ENCODE peak calls at places on chromosomes 3 and 15, in six cellular contexts. N, V, O, J, U and Z are unnamed samples.

GRCh38 chr3:149790265-149790664 is 2.1 kb downstream of the ANKUB1 start:
- DNase-seq in O (no peak), U (no peak), J (peak), N (no peak), V (no peak), Z (no peak)

GRCh38 chr3:194543550-194543949 is 56.7 kb upstream of the ATP13A3 start:
- DNase-seq in U (no peak), O (no peak), J (no peak), N (no peak), V (no peak), Z (no peak)

GRCh38 chr3:57691411-57692133 is 1.3 kb downstream of the DENND6A start:
- DNase-seq in V (peak), J (no peak), O (no peak), U (peak), N (no peak), Z (no peak)

GRCh38 chr15:67373266-67373665 is 118.7 kb downstream of the IQCH start:
- DNase-seq in J (no peak), V (no peak), U (no peak), O (no peak), N (no peak), Z (no peak)

GRCh38 chr15:23402544-23402943 is 44.5 kb downstream of the GOLGA6L2 start:
- DNase-seq in U (no peak), N (no peak), J (no peak), O (no peak), V (no peak), Z (no peak)

GRCh38 chr15:54373332-54373731 is 395.1 kb downstream of the UNC13C start:
- DNase-seq in N (no peak), O (no peak), U (no peak), J (no peak), V (no peak), Z (no peak)

GRCh38 chr15:58307313-58307961 is 124.4 kb upstream of the LIPC start:
- DNase-seq in V (peak), U (peak), N (no peak), O (no peak), J (no peak), Z (no peak)

GRCh38 chr3:71973337-71974030 is 188.5 kb upstream of the PROK2 start:
- DNase-seq in O (no peak), J (no peak), V (no peak), N (no peak), U (no peak), Z (no peak)

GRCh38 chr3:69842789-69843188 is 103.5 kb downstream of the MITF start:
- DNase-seq in N (no peak), O (no peak), V (no peak), U (no peak), J (no peak), Z (no peak)

GRCh38 chr15:55738715-55739114 is 4.2 kb downstream of the PRTG start:
- DNase-seq in O (no peak), V (no peak), N (no peak), U (no peak), J (no peak), Z (no peak)

GRCh38 chr15:98567951-98568350 is 80.4 kb upstream of the IGF1R start:
- DNase-seq in V (peak), O (no peak), N (no peak), J (no peak), U (no peak), Z (no peak)

GRCh38 chr15:98570119-98570518 is 78.2 kb upstream of the IGF1R start:
- DNase-seq in J (no peak), V (no peak), N (no peak), U (no peak), O (no peak), Z (no peak)

GRCh38 chr15:98565566-98565965 is 82.8 kb upstream of the IGF1R start:
- DNase-seq in V (no peak), O (no peak), U (no peak), N (no peak), J (no peak), Z (no peak)

GRCh38 chr15:98568382-98569017 is 79.8 kb upstream of the IGF1R start:
- DNase-seq in U (no peak), V (peak), J (peak), N (no peak), O (no peak), Z (no peak)
- TF ChIP-seq CTCF in U (no peak), V (peak), J (peak), N (no peak), O (peak), Z (peak)

GRCh38 chr3:141114816-141115458 is 63.8 kb downstream of the SPSB4 start:
- DNase-seq in J (peak), V (no peak), U (no peak), O (no peak), N (no peak), Z (peak)
- TF ChIP-seq CTCF in J (no peak), V (no peak), U (peak), O (peak), N (no peak), Z (peak)

DNA sequence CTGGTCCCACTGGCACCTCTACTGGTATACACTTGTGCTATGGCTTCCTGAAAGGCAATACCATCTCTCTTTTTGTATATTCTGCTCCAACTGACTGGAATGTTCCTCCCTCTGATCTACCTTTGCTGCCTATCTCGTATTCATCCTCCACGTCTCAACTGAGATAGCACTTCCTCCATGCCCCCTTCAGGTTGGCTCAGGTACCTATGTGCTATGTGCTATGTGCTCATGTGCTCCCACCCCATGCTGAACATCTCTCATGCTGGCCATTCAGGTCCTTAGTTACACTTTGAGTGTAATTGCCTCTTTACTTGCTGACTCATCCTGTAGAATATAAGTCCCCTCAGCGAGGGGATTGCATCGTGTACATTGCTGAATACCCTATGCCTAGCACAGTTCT is 156.9 kb downstream of the SOX2 start:
- DNase-seq in V (no peak), J (no peak), N (no peak), U (no peak), O (no peak), Z (no peak)
- TF ChIP-seq CTCF in V (no peak), J (no peak), N (no peak), U (no peak), O (no peak), Z (no peak)

GRCh38 chr3:46271910-46272309 is 29.6 kb downstream of the CCR3 start:
- DNase-seq in O (no peak), J (no peak), V (no peak), N (no peak), U (no peak), Z (no peak)
- TF ChIP-seq CTCF in O (no peak), J (no peak), V (no peak), N (no peak), U (no peak), Z (no peak)

DNA sequence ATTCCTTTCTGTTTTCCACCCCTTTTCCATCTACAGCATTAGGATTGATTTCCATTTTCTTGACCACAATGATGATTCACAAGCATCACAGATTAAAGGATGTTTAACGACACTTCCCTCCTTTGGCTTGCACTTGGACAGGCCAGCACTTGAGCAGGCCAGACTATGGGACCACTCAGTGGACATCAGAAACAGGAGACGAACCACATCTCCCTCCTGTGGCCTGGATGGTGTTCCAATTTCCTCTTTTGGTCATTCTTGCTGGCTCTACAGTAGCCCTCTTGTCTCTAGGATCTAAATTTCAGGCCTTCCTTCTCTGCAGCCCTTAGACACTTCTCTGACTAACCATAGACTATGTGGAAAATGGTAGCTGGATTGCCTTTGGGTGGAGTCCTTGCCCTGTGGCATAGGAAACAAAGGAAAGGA is 78.8 kb upstream of the BOC start:
- DNase-seq in U (peak), O (no peak), V (peak), N (no peak), J (no peak), Z (no peak)
- TF ChIP-seq CTCF in U (peak), O (no peak), V (no peak), N (no peak), J (no peak), Z (no peak)

GRCh38 chr3:177451940-177452484 is 254.7 kb upstream of the TBL1XR1 start:
- DNase-seq in J (no peak), O (no peak), N (no peak), V (peak), U (peak), Z (no peak)
- TF ChIP-seq CTCF in J (no peak), O (no peak), N (no peak), V (no peak), U (no peak), Z (no peak)

DNA sequence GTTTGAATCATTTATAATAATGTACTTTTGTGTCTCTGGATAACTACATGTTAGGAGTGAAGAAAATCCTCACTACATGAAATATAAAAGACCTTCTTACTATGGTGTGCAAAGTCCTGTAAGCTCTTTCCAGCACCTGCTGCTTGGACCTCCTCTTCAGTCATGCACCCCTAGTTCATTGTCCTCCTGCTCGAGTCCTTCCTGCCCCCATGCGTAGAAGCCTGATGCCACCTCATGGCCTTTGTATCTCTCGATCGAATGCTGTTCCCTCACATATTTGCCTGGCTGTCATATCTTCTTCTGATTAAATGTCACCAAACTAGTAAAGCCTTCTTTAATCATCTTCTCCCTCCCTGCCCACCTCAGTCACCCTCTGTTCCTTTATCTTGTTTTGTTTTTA is 49.9 kb upstream of the SUCLG2 start:
- DNase-seq in N (no peak), J (no peak), O (no peak), U (no peak), V (no peak), Z (no peak)
- TF ChIP-seq CTCF in N (no peak), J (no peak), O (no peak), U (no peak), V (no peak), Z (no peak)